ENCODE peak calls at places on chromosomes 12 and 14, in five cellular contexts. H, R, Y, U and Z are unnamed samples.

GRCh38 chr12:115922952-115923564 is 354.4 kb downstream of the MED13L start:
- DNase-seq in U (peak; percentile 7), R (no peak), Y (no peak), H (no peak), Z (no peak)

GRCh38 chr14:96089401-96089800 is 50.2 kb downstream of the C14orf132 start:
- DNase-seq in U (no peak), Y (no peak), R (no peak), H (no peak), Z (peak; percentile 69)

GRCh38 chr14:104690266-104690711 is 871 bp downstream of the INF2 start:
- DNase-seq in Y (no peak), R (no peak), U (no peak), H (no peak), Z (no peak)

GRCh38 chr12:3256103-3256551 is 178.9 kb downstream of the TSPAN9 start:
- DNase-seq in Y (no peak), R (no peak), U (no peak), H (no peak), Z (no peak)

GRCh38 chr12:121579190-121579791 is 1.5 kb downstream of the KDM2B start:
- DNase-seq in R (peak; percentile 11), Y (peak; percentile 42), U (no peak), H (no peak), Z (no peak)

GRCh38 chr14:44370727-44371126 is 136.4 kb downstream of the FSCB start:
- DNase-seq in R (no peak), U (no peak), H (no peak), Y (no peak), Z (no peak)

GRCh38 chr12:18905134-18905533 is 167.2 kb downstream of the CAPZA3 start:
- DNase-seq in Y (no peak), R (no peak), U (no peak), H (no peak), Z (no peak)

GRCh38 chr14:103007555-103007954 is 49.8 kb downstream of the CDC42BPB start:
- DNase-seq in U (no peak), H (no peak), Y (no peak), R (no peak), Z (no peak)

GRCh38 chr12:116142936-116143882 is 134.3 kb downstream of the MED13L start:
- DNase-seq in Y (no peak), R (no peak), H (no peak), U (peak; percentile 89), Z (no peak)

GRCh38 chr12:6424008-6424347 is 20.8 kb upstream of the CD27 start:
- DNase-seq in H (no peak), Y (no peak), U (no peak), R (no peak), Z (no peak)

GRCh38 chr14:34781242-34781641 is 66.8 kb upstream of the CFL2 start:
- DNase-seq in H (no peak), R (no peak), Y (no peak), U (peak; percentile 72), Z (no peak)

GRCh38 chr14:69535230-69535848 is 39.3 kb downstream of the CCDC177 start:
- DNase-seq in R (peak; percentile 21), Y (peak; percentile 67), H (no peak), U (peak; percentile 32), Z (no peak)

DNA sequence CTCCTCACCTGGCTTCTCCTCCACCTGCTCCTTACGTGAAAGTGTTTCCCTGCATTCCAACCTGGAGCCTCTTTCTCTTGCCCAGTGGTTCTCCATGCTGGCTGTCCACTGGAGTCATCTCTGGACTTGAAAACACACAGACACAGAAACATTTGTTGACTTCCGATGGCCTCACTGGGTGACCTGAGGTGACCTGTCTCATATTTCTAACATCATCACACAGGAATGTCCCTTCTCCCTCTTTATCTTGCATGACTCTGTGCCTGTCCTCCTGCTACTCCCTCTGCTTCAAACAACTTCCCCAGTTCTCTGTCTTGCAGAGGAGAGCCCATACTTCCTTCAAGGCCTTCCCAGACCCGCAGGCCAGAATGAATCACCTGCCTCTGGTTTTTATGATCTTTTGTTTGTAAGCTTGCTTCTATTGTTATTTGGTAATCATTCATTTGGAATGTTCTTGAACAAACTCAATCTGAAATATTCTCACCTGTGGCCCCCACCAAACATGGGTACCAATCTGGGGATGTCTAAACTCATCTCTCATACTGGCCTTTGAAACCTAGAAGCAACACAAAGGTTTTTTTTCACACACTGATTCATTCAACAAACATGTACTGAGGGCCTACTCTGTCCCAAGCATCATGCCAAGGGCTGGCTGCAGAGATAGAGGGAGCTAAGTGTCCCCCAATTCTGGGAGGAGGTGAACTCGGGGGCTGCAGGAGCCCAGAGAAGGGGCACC is 9.7 kb upstream of the RIN3 start:
- DNase-seq in U (peak; percentile 61), R (no peak), H (no peak), Y (no peak), Z (no peak)
- TF ChIP-seq CTCF in U (no peak), R (no peak), H (no peak), Y (no peak), Z (no peak)

DNA sequence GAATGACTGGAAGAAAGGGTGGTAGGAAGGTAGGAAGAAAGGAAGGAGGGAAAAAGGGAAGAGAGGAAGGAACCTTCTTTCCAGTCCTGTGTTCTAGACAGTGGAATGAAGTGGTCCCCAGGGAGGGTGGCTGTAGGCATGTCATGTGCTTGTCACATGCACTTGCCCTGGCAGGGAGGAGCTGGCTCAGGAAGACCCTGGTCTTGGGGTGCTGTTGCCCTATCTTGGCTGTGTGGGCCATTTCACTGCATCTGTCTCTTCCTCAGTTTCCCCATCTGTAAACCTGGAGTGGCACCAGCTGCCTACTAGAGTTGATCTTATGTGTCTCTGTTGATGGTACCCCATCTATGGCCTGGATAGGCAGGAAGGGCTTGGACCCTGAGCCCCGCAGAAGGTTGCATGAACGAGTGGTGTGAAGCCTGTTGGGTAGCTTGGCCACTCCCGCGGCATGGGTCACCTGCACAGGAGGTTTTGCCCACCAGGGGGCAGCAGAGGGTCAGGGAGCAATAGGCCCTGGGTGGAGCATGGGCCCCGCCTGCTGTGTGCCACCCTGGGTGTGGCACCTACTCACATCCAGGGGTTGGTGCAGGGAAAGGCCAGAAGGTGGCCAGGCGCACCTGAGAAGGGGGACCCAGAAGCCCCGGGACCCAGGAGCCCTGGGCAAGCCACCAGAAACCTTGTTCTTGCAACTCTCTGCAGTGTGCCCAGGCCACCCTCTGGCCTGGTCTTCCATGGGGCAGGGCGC is 25.1 kb downstream of the MEG3 start:
- DNase-seq in U (no peak), H (no peak), Y (peak; percentile 66), R (peak; percentile 56), Z (peak; percentile 87)
- TF ChIP-seq CTCF in U (peak; percentile 64), H (peak; percentile 53), Y (peak; percentile 56), R (peak; percentile 68), Z (peak; percentile 73)

GRCh38 chr14:23124337-23124954 is 5.4 kb upstream of the CEBPE start:
- DNase-seq in Y (no peak), R (no peak), H (no peak), U (no peak), Z (no peak)
- TF ChIP-seq CTCF in Y (no peak), R (no peak), H (no peak), U (no peak), Z (no peak)

GRCh38 chr14:65101631-65102440 is 481 bp downstream of the MAX start:
- DNase-seq in H (no peak), Y (peak; percentile 55), R (no peak), U (no peak), Z (no peak)

GRCh38 chr14:65102441-65103149 is at the start of gene MAX:
- DNase-seq in H (peak; percentile 95), U (peak; percentile 99), R (peak; percentile 99), Y (peak; percentile 94), Z (peak; percentile 99)

GRCh38 chr14:65100905-65101541 is 1.3 kb downstream of the MAX start:
- DNase-seq in R (no peak), Y (no peak), U (no peak), H (no peak), Z (no peak)

GRCh38 chr14:65104791-65105190 is 2.5 kb upstream of the MAX start:
- DNase-seq in Y (no peak), H (no peak), U (no peak), R (no peak), Z (no peak)

GRCh38 chr14:65103150-65103760 is 938 bp upstream of the MAX start:
- DNase-seq in R (no peak), H (no peak), Y (no peak), U (no peak), Z (no peak)
- TF ChIP-seq CTCF in R (no peak), H (no peak), Y (no peak), U (peak; percentile 5), Z (peak; percentile 48)

DNA sequence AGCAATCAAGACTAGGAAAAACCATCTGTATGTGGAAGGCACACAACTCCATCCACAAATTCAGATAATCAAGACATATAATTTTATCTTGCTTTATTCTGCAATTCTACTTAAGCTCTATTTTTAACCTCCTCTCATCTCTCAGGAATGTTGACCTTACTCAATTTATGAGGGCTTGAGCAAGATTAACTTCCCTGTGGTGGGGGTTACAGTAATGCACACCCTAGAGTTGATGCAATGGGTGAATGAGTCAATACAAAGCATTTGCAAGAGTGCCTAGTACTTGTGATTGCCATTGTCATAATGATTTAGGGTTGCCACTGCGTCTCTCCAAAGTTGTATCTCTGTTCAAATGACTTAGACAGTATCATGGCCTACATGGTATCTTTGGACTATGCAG is 1598.4 kb upstream of the TMEM132C start:
- DNase-seq in H (no peak), U (peak; percentile 95), R (no peak), Y (no peak), Z (no peak)
- TF ChIP-seq CTCF in H (no peak), U (no peak), R (no peak), Y (no peak), Z (no peak)